ENCODE peak calls at places on chromosomes 12 and 14, in eight cellular contexts. P, X, R, D, W, U, Y and Z are unnamed samples.

GRCh38 chr12:52333321-52333720 is 12.1 kb upstream of the KRT83 start:
- DNase-seq in U (no peak), Y (no peak), R (no peak), W (no peak), X (no peak), P (no peak), D (no peak), Z (no peak)

GRCh38 chr12:28378749-28379148 is 188.5 kb downstream of the CCDC91 start:
- DNase-seq in D (no peak), X (no peak), P (no peak), Y (no peak), U (no peak), R (no peak), W (no peak), Z (no peak)

GRCh38 chr14:80489513-80489912 is 278.2 kb upstream of the DIO2 start:
- DNase-seq in Y (no peak), X (no peak), U (no peak), D (no peak), R (no peak), W (no peak), P (no peak), Z (no peak)

GRCh38 chr14:83251402-83251801 is 1717.7 kb upstream of the SEL1L start:
- DNase-seq in R (no peak), D (no peak), P (no peak), W (no peak), Y (no peak), X (no peak), U (no peak), Z (no peak)

GRCh38 chr14:28936601-28937000 is 170.0 kb downstream of the FOXG1 start:
- DNase-seq in D (no peak), U (no peak), R (no peak), P (no peak), Y (no peak), W (no peak), X (no peak), Z (no peak)

GRCh38 chr14:46653031-46653775 is 1.6 kb upstream of the RPL10L start:
- DNase-seq in R (no peak), W (no peak), X (no peak), U (no peak), D (no peak), Y (no peak), P (no peak), Z (no peak)

GRCh38 chr12:11812558-11813421 is 163.3 kb downstream of the ETV6 start:
- DNase-seq in X (peak; percentile 52), W (peak; percentile 67), R (peak; percentile 42), Y (peak; percentile 44), U (no peak), P (peak; percentile 59), D (peak; percentile 22), Z (peak; percentile 44)

GRCh38 chr14:42469637-42470426 is 863.2 kb downstream of the LRFN5 start:
- DNase-seq in X (no peak), D (peak; percentile 48), W (peak; percentile 4), R (no peak), P (no peak), Y (no peak), U (no peak), Z (no peak)

GRCh38 chr12:77724367-77724957 is 106.2 kb upstream of the NAV3 start:
- DNase-seq in D (peak; percentile 54), Y (no peak), W (no peak), U (no peak), P (no peak), X (peak; percentile 8), R (peak; percentile 30), Z (no peak)

GRCh38 chr12:80780746-80781145 is 64.0 kb downstream of the MYF5 start:
- DNase-seq in U (no peak), R (no peak), X (no peak), Y (no peak), W (no peak), P (no peak), D (no peak), Z (no peak)

GRCh38 chr14:22131749-22132476 is 457.1 kb downstream of the DAD1 start:
- DNase-seq in D (peak; percentile 62), P (no peak), U (no peak), X (peak; percentile 22), R (peak; percentile 30), W (no peak), Y (no peak), Z (peak; percentile 38)

GRCh38 chr12:60752589-60752988 is 1156.8 kb downstream of the SLC16A7 start:
- DNase-seq in D (no peak), X (no peak), R (no peak), U (no peak), P (no peak), W (no peak), Y (peak; percentile 4), Z (no peak)

GRCh38 chr12:95509300-95509699 is 35.3 kb downstream of the METAP2 start:
- DNase-seq in X (no peak), P (no peak), D (no peak), R (no peak), U (no peak), W (no peak), Y (no peak), Z (no peak)
- TF ChIP-seq CTCF in X (no peak), P (no peak), D (no peak), R (no peak), U (no peak), W (no peak), Y (no peak), Z (no peak)

DNA sequence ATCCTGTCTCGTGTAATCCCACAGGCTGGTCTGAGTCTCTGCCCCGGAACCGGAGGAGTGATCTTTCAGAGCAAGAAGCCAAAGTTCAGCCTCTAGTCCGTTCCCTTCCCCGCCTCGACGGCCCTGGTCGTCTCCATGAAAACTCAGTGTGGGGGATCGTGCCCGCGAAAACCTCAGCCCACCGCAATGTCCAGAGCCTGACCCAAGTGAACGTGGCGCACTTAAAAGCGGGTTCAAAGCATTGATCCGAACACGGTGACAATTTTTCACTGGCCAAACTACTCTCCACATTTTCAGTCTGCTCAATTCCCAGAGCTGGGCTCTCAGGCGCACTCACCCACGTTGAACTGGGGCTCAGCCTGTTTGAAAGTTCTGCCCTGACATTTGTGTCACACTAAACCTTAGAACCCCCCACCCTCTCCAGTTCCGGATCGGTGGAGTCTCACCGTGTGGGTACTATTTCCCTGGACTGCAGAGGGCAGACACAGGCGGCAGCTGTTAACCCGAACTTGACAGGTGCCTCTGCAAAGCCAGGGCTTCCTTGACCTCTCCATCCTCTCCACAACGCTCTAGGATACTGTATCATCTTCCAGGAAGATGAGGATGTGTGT is 883 bp upstream of the PRICKLE1 start:
- DNase-seq in R (peak; percentile 17), W (peak; percentile 47), X (peak; percentile 29), U (no peak), Y (peak; percentile 29), D (peak; percentile 28), P (peak; percentile 15), Z (peak; percentile 39)
- TF ChIP-seq CTCF in R (no peak), W (no peak), X (no peak), U (no peak), Y (no peak), D (peak; percentile 12), P (no peak), Z (no peak)

GRCh38 chr14:76051717-76052459 is 66.3 kb downstream of the IFT43 start:
- DNase-seq in W (no peak), Y (no peak), P (no peak), U (no peak), R (no peak), X (no peak), D (no peak), Z (no peak)

GRCh38 chr14:76055330-76055729 is 69.8 kb downstream of the IFT43 start:
- DNase-seq in Y (peak; percentile 40), W (no peak), X (no peak), P (no peak), R (no peak), D (no peak), U (no peak), Z (no peak)

GRCh38 chr14:76057914-76058313 is 72.4 kb downstream of the IFT43 start:
- DNase-seq in W (no peak), X (no peak), R (no peak), P (no peak), D (no peak), U (no peak), Y (no peak), Z (no peak)

GRCh38 chr14:76053576-76054369 is 68.2 kb downstream of the IFT43 start:
- DNase-seq in Y (no peak), W (no peak), P (no peak), R (no peak), U (no peak), X (no peak), D (peak; percentile 13), Z (no peak)

GRCh38 chr14:76056128-76056527 is 70.6 kb downstream of the IFT43 start:
- DNase-seq in P (no peak), W (no peak), D (peak; percentile 9), R (peak; percentile 5), X (no peak), Y (no peak), U (no peak), Z (no peak)
- TF ChIP-seq CTCF in P (peak; percentile 17), W (peak; percentile 31), D (peak; percentile 33), R (no peak), X (peak; percentile 22), Y (no peak), U (no peak), Z (no peak)

DNA sequence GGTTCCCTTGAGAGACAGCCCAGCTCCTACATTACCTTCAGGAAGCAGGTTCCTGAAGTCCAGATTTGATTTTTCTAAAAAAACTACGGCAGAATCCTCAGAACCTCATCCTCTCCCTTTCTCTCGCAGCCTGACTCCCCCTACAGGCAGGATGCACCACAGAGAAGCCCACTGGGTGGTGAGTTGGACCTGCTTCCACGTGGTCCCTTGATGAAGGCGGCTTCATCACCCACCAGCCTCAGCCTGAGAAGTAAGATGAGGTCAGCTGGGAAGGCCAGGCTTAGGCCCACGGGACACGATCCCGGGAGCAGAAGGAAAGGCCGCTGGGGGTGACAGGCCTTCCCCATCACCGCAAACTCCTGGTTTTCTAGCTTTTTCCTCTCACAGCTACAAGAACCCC is 83.0 kb downstream of the ACTN1 start:
- DNase-seq in U (no peak), D (no peak), R (no peak), X (no peak), W (no peak), Y (no peak), P (no peak), Z (no peak)
- TF ChIP-seq CTCF in U (no peak), D (peak; percentile 13), R (no peak), X (peak; percentile 22), W (peak; percentile 54), Y (peak; percentile 3), P (no peak), Z (no peak)

GRCh38 chr12:71980543-71980942 is 41.9 kb downstream of the TPH2 start:
- DNase-seq in Y (no peak), U (no peak), D (no peak), X (no peak), P (no peak), R (no peak), W (no peak), Z (no peak)
- TF ChIP-seq CTCF in Y (no peak), U (no peak), D (no peak), X (no peak), P (no peak), R (no peak), W (no peak), Z (no peak)

DNA sequence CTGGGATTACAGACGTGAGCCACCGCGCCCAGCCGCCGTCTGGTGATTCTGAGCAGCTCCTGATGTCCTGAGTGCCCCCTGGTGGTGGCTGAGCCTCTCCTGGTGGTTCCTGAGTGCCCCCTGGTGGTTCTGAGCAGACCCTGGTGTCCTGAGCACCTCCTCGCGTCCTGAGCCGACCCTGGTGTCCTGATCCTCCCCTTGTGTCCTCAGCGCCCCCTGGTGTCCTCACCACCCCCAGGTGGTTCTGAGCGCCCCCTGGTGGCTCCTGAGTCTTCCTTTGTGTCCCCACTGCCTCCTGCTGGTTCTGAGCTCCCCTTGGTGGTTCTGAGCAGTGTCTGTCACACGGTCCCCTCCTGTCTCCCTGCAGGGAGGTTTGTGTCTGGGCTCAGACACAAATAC is 1304.9 kb downstream of the TMEM121 start:
- DNase-seq in W (peak; percentile 83), D (no peak), Y (peak; percentile 45), R (peak; percentile 23), U (no peak), X (no peak), P (peak; percentile 54), Z (peak; percentile 4)
- TF ChIP-seq CTCF in W (peak; percentile 100), D (no peak), Y (peak; percentile 63), R (peak; percentile 33), U (no peak), X (no peak), P (peak; percentile 92), Z (no peak)